ENCODE peak calls at places on chromosomes 2 and 18, in nine cellular contexts. P is psoas muscle; Q is NCI-H1092; L is germinal center; J is ELR; U is T1000; X is fibroblast of mammary gland; F is CD4-positive, CD25-positive, alpha-beta regulatory T cell; S is activated T-helper 1 cell treated with Interleukin-2 at 50 U/mL for 16 hours. M is an unnamed sample.
A peak's percentile ranks its signal among the peaks of the same experiment; 100 is the strongest.

GRCh38 chr18:58520964-58521363 is 107.9 kb downstream of the ALPK2 start:
- DNase-seq in P (no peak), Q (no peak), L (no peak), J (peak; percentile 68), U (no peak), X (peak; percentile 23), F (no peak), S (no peak), M (no peak)

GRCh38 chr2:70834881-70835280 is 735 bp downstream of the CD207 start:
- DNase-seq in P (no peak), Q (no peak), L (no peak), J (peak; percentile 3), U (no peak), X (no peak), F (no peak), S (no peak), M (no peak)

GRCh38 chr18:48409591-48410094 is 460 bp upstream of the ZBTB7C start:
- DNase-seq in P (peak; percentile 69), Q (peak; percentile 63), L (no peak), J (peak; percentile 24), U (no peak), X (no peak), F (no peak), S (no peak), M (peak; percentile 40)

GRCh38 chr2:146457221-146457620 is 1387.6 kb upstream of the ACVR2A start:
- DNase-seq in P (no peak), Q (no peak), L (no peak), J (no peak), U (no peak), X (no peak), F (no peak), S (no peak), M (no peak)

GRCh38 chr2:59874971-59875755 is 678.3 kb downstream of the BCL11A start:
- DNase-seq in P (no peak), Q (no peak), L (no peak), J (no peak), U (no peak), X (no peak), F (no peak), S (no peak), M (no peak)

GRCh38 chr18:44149706-44150105 is 531.0 kb upstream of the SETBP1 start:
- DNase-seq in P (no peak), Q (no peak), L (no peak), J (peak; percentile 13), U (peak; percentile 6), X (peak; percentile 93), F (no peak), S (no peak), M (no peak)

GRCh38 chr2:102033028-102033749 is 41.4 kb downstream of the IL1R2 start:
- DNase-seq in P (no peak), Q (no peak), L (peak; percentile 4), J (peak; percentile 52), U (no peak), X (peak; percentile 89), F (no peak), S (no peak), M (peak; percentile 59)

GRCh38 chr2:36566887-36567286 is 31.1 kb downstream of the FEZ2 start:
- DNase-seq in P (no peak), Q (no peak), L (no peak), J (no peak), U (no peak), X (no peak), F (no peak), S (no peak), M (no peak)

GRCh38 chr2:203002054-203002821 is 12.4 kb upstream of the NBEAL1 start:
- DNase-seq in P (no peak), Q (no peak), L (no peak), J (no peak), U (no peak), X (no peak), F (no peak), S (no peak), M (no peak)

GRCh38 chr18:44818148-44818547 is 137.5 kb downstream of the SETBP1 start:
- DNase-seq in P (no peak), Q (no peak), L (peak; percentile 12), J (no peak), U (no peak), X (no peak), F (no peak), S (no peak), M (no peak)

GRCh38 chr2:224286923-224287322 is 115.0 kb downstream of the FAM124B start:
- DNase-seq in P (no peak), Q (no peak), L (no peak), J (peak; percentile 17), U (no peak), X (no peak), F (no peak), S (no peak), M (no peak)

GRCh38 chr2:237465515-237466227 is 21.4 kb upstream of the MLPH start:
- DNase-seq in P (no peak), Q (no peak), L (no peak), J (peak; percentile 99), U (peak; percentile 68), X (peak; percentile 98), F (no peak), S (no peak), M (no peak)

GRCh38 chr18:12679183-12679786 is 21.4 kb upstream of the SPIRE1 start:
- DNase-seq in P (peak; percentile 70), Q (no peak), L (no peak), J (peak; percentile 60), U (no peak), X (peak; percentile 58), F (no peak), S (no peak), M (no peak)

GRCh38 chr2:16763493-16763899 is 97.9 kb upstream of the CYRIA start:
- DNase-seq in P (no peak), Q (no peak), L (no peak), J (no peak), U (no peak), X (no peak), F (no peak), S (no peak), M (no peak)

GRCh38 chr2:237692601-237693079 is 65.3 kb downstream of the LRRFIP1 start:
- DNase-seq in P (peak; percentile 71), Q (peak; percentile 16), L (no peak), J (peak; percentile 60), U (no peak), X (no peak), F (peak; percentile 34), S (no peak), M (peak; percentile 27)

GRCh38 chr2:170155022-170155722 is 22.8 kb upstream of the MYO3B start:
- DNase-seq in P (no peak), Q (no peak), L (no peak), J (peak; percentile 76), U (no peak), X (peak; percentile 60), F (no peak), S (no peak), M (no peak)

GRCh38 chr18:48545690-48546365 is 7.0 kb downstream of the CTIF start:
- DNase-seq in P (peak; percentile 78), Q (peak; percentile 34), L (no peak), J (peak; percentile 83), U (no peak), X (peak; percentile 56), F (no peak), S (no peak), M (no peak)

GRCh38 chr2:42957109-42958035 is 165.0 kb upstream of the HAAO start:
- DNase-seq in P (peak; percentile 8), Q (no peak), L (no peak), J (peak; percentile 47), U (no peak), X (peak; percentile 66), F (no peak), S (no peak), M (no peak)

GRCh38 chr2:173075781-173076556 is at the start of gene MAP3K20:
- DNase-seq in P (peak; percentile 91), Q (peak; percentile 43), L (peak; percentile 59), J (peak; percentile 84), U (peak; percentile 52), X (peak; percentile 67), F (peak; percentile 13), S (no peak), M (peak; percentile 20)

M was measured in RPMI8226.